ENCODE peak calls at places on chromosomes 13 and 19, in four cellular contexts. C is HuH-7, D is BJ, A is SJCRH30. N is an unnamed sample.
A peak's percentile ranks its signal among the peaks of the same experiment; 100 is the strongest.

GRCh38 chr13:110216006-110216402 is 91.0 kb downstream of the COL4A1 start:
- DNase-seq in C (no peak), D (no peak), A (no peak), N (no peak)

GRCh38 chr19:8257052-8257443 is 47.9 kb downstream of the CERS4 start:
- DNase-seq in D (no peak), C (no peak), A (no peak), N (no peak)

GRCh38 chr19:41416194-41416674 is 10.9 kb downstream of the B3GNT8 start:
- DNase-seq in C (no peak), A (no peak), D (no peak), N (no peak)

GRCh38 chr19:11767633-11768133 is 883 bp downstream of the ZNF441 start:
- DNase-seq in D (no peak), A (peak; percentile 57), C (peak; percentile 21), N (peak; percentile 66)

GRCh38 chr19:12611361-12611699 is 610 bp downstream of the ZNF791 start:
- DNase-seq in C (peak; percentile 80), D (peak; percentile 9), A (peak; percentile 91), N (no peak)

GRCh38 chr19:22617614-22618325 is 16.4 kb upstream of the ZNF492 start:
- DNase-seq in D (no peak), C (no peak), A (no peak), N (no peak)

GRCh38 chr19:15300533-15301194 is 31.7 kb downstream of the BRD4 start:
- DNase-seq in D (peak; percentile 84), A (no peak), C (no peak), N (no peak)

GRCh38 chr19:36488816-36489138 is 584 bp downstream of the ZNF566 start:
- DNase-seq in A (no peak), D (no peak), C (peak; percentile 47), N (no peak)

GRCh38 chr19:920051-920857 is 3.1 kb downstream of the KISS1R start:
- DNase-seq in A (peak; percentile 76), D (no peak), C (no peak), N (no peak)

GRCh38 chr13:105333416-105333815 is 1202.0 kb downstream of the EFNB2 start:
- DNase-seq in C (no peak), D (no peak), A (no peak), N (no peak)

GRCh38 chr19:33998739-33999345 is 173.5 kb upstream of the LSM14A start:
- DNase-seq in C (no peak), D (no peak), A (no peak), N (no peak)

GRCh38 chr13:113846639-113847318 is 17.1 kb downstream of the GAS6 start:
- DNase-seq in A (no peak), D (no peak), C (no peak), N (no peak)

GRCh38 chr13:51771418-51772104 is 32.4 kb downstream of the DHRS12 start:
- DNase-seq in C (no peak), D (no peak), A (no peak), N (no peak)

N was measured in Right ventricle myocardium inferior.